ENCODE peak calls at places on chromosomes 3 and 15, in seven cellular contexts. P is OCI-M1; C is stimulated activated CD8-positive, alpha-beta memory T cell treated with anti-CD3 and anti-CD28 coated beads, Interleukin-15, amount 100 ng/mL, for 4 hours; F is HFF-Myc; J is activated CD4-positive, CD25-positive, alpha-beta regulatory T cell; N is ureter; Q is H4. I is an unnamed sample.

GRCh38 chr3:113844622-113845222 is 6.1 kb downstream of the GRAMD1C start:
- DNase-seq in C (no peak), N (no peak), J (no peak), P (peak; percentile 76), F (no peak), Q (peak; percentile 36), I (peak; percentile 28)

GRCh38 chr15:29924750-29925149 is 102.5 kb upstream of the TJP1 start:
- DNase-seq in F (no peak), N (no peak), P (no peak), J (no peak), C (no peak), Q (peak; percentile 80), I (peak; percentile 13)

GRCh38 chr3:193207874-193208273 is 33.1 kb upstream of the PLAAT1 start:
- DNase-seq in Q (no peak), P (no peak), F (no peak), C (no peak), J (no peak), N (no peak), I (no peak)

GRCh38 chr3:12803371-12803770 is 6.9 kb downstream of the CAND2 start:
- DNase-seq in P (no peak), F (no peak), N (no peak), Q (no peak), J (no peak), C (no peak), I (no peak)

GRCh38 chr15:96316953-96317629 is 13.4 kb upstream of the NR2F2 start:
- DNase-seq in C (no peak), N (no peak), F (no peak), J (no peak), Q (no peak), P (peak; percentile 83), I (no peak)

GRCh38 chr3:129867506-129868124 is 25.9 kb downstream of the TMCC1 start:
- DNase-seq in J (no peak), C (no peak), P (no peak), N (no peak), F (no peak), Q (no peak), I (peak; percentile 14)

GRCh38 chr15:39898317-39898716 is 21.7 kb downstream of the GPR176 start:
- DNase-seq in F (no peak), C (no peak), N (no peak), P (no peak), Q (no peak), J (no peak), I (no peak)

GRCh38 chr3:11832964-11833621 is 13.6 kb downstream of the TAMM41 start:
- DNase-seq in C (no peak), F (no peak), N (no peak), P (no peak), Q (no peak), J (no peak), I (no peak)

GRCh38 chr3:17183951-17184550 is 299.3 kb downstream of the PLCL2 start:
- DNase-seq in F (no peak), P (peak; percentile 39), C (no peak), J (no peak), Q (peak; percentile 39), N (no peak), I (peak; percentile 29)

GRCh38 chr3:37115451-37115850 is 58.9 kb downstream of the LRRFIP2 start:
- DNase-seq in J (no peak), F (no peak), Q (no peak), N (no peak), C (no peak), P (no peak), I (peak; percentile 62)

GRCh38 chr3:126964950-126965349 is 18.0 kb upstream of the PLXNA1 start:
- DNase-seq in Q (no peak), P (no peak), C (no peak), J (no peak), N (no peak), F (no peak), I (no peak)

GRCh38 chr3:125192190-125193035 is 20.1 kb downstream of the SLC12A8 start:
- DNase-seq in P (no peak), C (no peak), Q (no peak), F (no peak), N (no peak), J (no peak), I (no peak)

GRCh38 chr3:76044601-76045600 is 259.6 kb upstream of the ZNF717 start:
- DNase-seq in Q (no peak), C (no peak), P (peak; percentile 52), N (no peak), J (no peak), F (no peak), I (peak; percentile 56)

GRCh38 chr3:32320080-32320479 is 71.6 kb upstream of the CMTM7 start:
- DNase-seq in J (no peak), F (no peak), C (no peak), N (no peak), Q (no peak), P (no peak), I (no peak)

I was measured in fibroblast of gingiva.